ENCODE peak calls at places on chromosomes 3 and 15, in five cellular contexts. S, K, L, F and M are unnamed samples.

GRCh38 chr3:156553705-156554356 is 1.1 kb downstream of the SSR3 start:
- DNase-seq in S (no peak), F (no peak), K (no peak), L (peak), M (no peak)

GRCh38 chr3:140941434-140942220 is at the start of gene SLC25A36:
- DNase-seq in L (peak), F (peak), K (peak), S (peak), M (peak)

GRCh38 chr3:194521514-194522260 is 34.9 kb upstream of the ATP13A3 start:
- DNase-seq in F (no peak), L (peak), K (no peak), S (no peak), M (no peak)

GRCh38 chr3:148943531-148944200 is 47.7 kb upstream of the GYG1 start:
- DNase-seq in K (no peak), F (no peak), S (peak), L (peak), M (peak)

GRCh38 chr3:188974856-188975611 is 196.7 kb upstream of the TPRG1 start:
- DNase-seq in K (no peak), L (no peak), F (no peak), S (no peak), M (no peak)

GRCh38 chr15:37984368-37984767 is 49.9 kb downstream of the TMCO5A start:
- DNase-seq in F (no peak), L (peak), K (no peak), S (no peak), M (no peak)

GRCh38 chr3:57078366-57079220 is 18.1 kb downstream of the SPATA12 start:
- DNase-seq in S (peak), L (peak), K (peak), F (peak), M (no peak)

GRCh38 chr3:141147657-141148056 is 84.0 kb upstream of the PXYLP1 start:
- DNase-seq in F (no peak), K (no peak), S (no peak), L (peak), M (no peak)

GRCh38 chr3:68699541-68699940 is 232.8 kb downstream of the TAFA4 start:
- DNase-seq in L (no peak), F (no peak), S (no peak), K (no peak), M (no peak)

GRCh38 chr3:66353530-66353929 is 132.7 kb downstream of the SLC25A26 start:
- DNase-seq in L (no peak), K (no peak), S (no peak), F (no peak), M (no peak)

GRCh38 chr15:32677238-32677750 is 35.8 kb downstream of the SCG5 start:
- DNase-seq in S (peak), K (no peak), F (no peak), L (no peak), M (no peak)

GRCh38 chr3:124107074-124107473 is 115.2 kb upstream of the ROPN1 start:
- DNase-seq in L (no peak), F (no peak), K (no peak), S (no peak), M (no peak)

GRCh38 chr15:76337739-76338554 is 1.4 kb downstream of the ISL2 start:
- DNase-seq in K (peak), F (no peak), S (no peak), L (no peak), M (no peak)

GRCh38 chr3:54905230-54905888 is 22.5 kb downstream of the LRTM1 start:
- DNase-seq in S (no peak), L (no peak), F (no peak), K (no peak), M (no peak)

GRCh38 chr15:71170163-71170562 is 54.9 kb downstream of the THSD4 start:
- DNase-seq in K (no peak), S (no peak), L (no peak), F (no peak), M (no peak)

GRCh38 chr3:46085421-46086082 is 58.3 kb upstream of the XCR1 start:
- DNase-seq in F (no peak), K (no peak), L (peak), S (no peak), M (no peak)

GRCh38 chr3:64179249-64179648 is 46.0 kb downstream of the PRICKLE2 start:
- DNase-seq in S (no peak), K (no peak), F (no peak), L (no peak), M (no peak)

GRCh38 chr3:40086890-40087884 is 222.3 kb upstream of the EIF1B start:
- DNase-seq in F (no peak), S (no peak), L (peak), K (no peak), M (no peak)

GRCh38 chr15:39555885-39556284 is 25.0 kb upstream of the THBS1 start:
- DNase-seq in K (no peak), L (peak), F (no peak), S (no peak), M (no peak)

GRCh38 chr3:33211444-33211843 is 7.2 kb downstream of the SUSD5 start:
- DNase-seq in F (no peak), K (no peak), S (peak), L (peak), M (peak)

GRCh38 chr15:56786966-56787365 is 53.7 kb upstream of the ZNF280D start:
- DNase-seq in F (no peak), L (no peak), S (no peak), K (no peak), M (no peak)

GRCh38 chr15:96332854-96333193 is 2.3 kb downstream of the NR2F2 start:
- DNase-seq in K (no peak), L (no peak), S (no peak), F (no peak), M (no peak)

GRCh38 chr15:78111788-78112187 is 19.4 kb downstream of the SH2D7 start:
- DNase-seq in L (no peak), K (no peak), F (no peak), S (no peak), M (no peak)

GRCh38 chr15:65804252-65804931 is 12.3 kb upstream of the DENND4A start:
- DNase-seq in K (no peak), F (no peak), S (no peak), L (peak), M (no peak)

GRCh38 chr3:156818890-156819289 is 7.3 kb upstream of the LEKR1 start:
- DNase-seq in L (peak), S (peak), K (no peak), F (no peak), M (no peak)

GRCh38 chr15:64289550-64289949 is 66.4 kb downstream of the CSNK1G1 start:
- DNase-seq in K (no peak), S (no peak), F (no peak), L (no peak), M (no peak)

GRCh38 chr15:45326776-45327175 is 51.6 kb downstream of the GATM start:
- DNase-seq in F (no peak), S (no peak), K (no peak), L (no peak), M (no peak)

GRCh38 chr3:10437272-10437994 is 68.0 kb downstream of the ATP2B2 start:
- DNase-seq in L (peak), K (no peak), F (no peak), S (no peak), M (no peak)

GRCh38 chr3:127714866-127715265 is 42.1 kb downstream of the ABTB1 start:
- DNase-seq in L (no peak), K (no peak), S (no peak), F (peak), M (no peak)

GRCh38 chr3:120496278-120496975 is 45.6 kb upstream of the FSTL1 start:
- DNase-seq in F (no peak), S (peak), L (peak), K (no peak), M (peak)

GRCh38 chr3:25284249-25284648 is 143.8 kb upstream of the RARB start:
- DNase-seq in L (no peak), K (no peak), F (no peak), S (no peak), M (no peak)

GRCh38 chr15:31393441-31394091 is 66.9 kb downstream of the KLF13 start:
- DNase-seq in S (no peak), L (no peak), K (peak), F (no peak), M (no peak)
- H3K4me3 ChIP-seq in S (no peak), L (no peak), K (no peak), F (no peak), M (no peak)

GRCh38 chr3:190877925-190878324 is 15.4 kb upstream of the GMNC start:
- DNase-seq in L (no peak), K (peak), F (no peak), S (no peak), M (no peak)
- TF ChIP-seq CTCF in L (peak), K (no peak), F (no peak), S (no peak), M (peak)

GRCh38 chr3:158728851-158729250 is 3.4 kb downstream of the RARRES1 start:
- DNase-seq in F (no peak), S (no peak), K (no peak), L (no peak), M (no peak)

GRCh38 chr3:158731938-158732855 is at the start of gene RARRES1:
- DNase-seq in S (peak), K (peak), F (peak), L (peak), M (no peak)

GRCh38 chr3:158731525-158731924 is 732 bp downstream of the RARRES1 start:
- DNase-seq in F (no peak), L (no peak), S (no peak), K (no peak), M (no peak)

GRCh38 chr3:158735296-158736033 is 3.2 kb upstream of the RARRES1 start:
- DNase-seq in S (no peak), L (no peak), K (no peak), F (no peak), M (no peak)

GRCh38 chr3:158732856-158733200 is 571 bp upstream of the RARRES1 start:
- DNase-seq in F (no peak), S (no peak), K (no peak), L (no peak), M (no peak)
- H3K4me3 ChIP-seq in F (peak), S (peak), K (peak), L (peak), M (peak)

GRCh38 chr3:4670352-4670751 is 177.2 kb downstream of the ITPR1 start:
- DNase-seq in L (peak), S (peak), F (no peak), K (no peak), M (no peak)
- TF ChIP-seq CTCF in L (peak), S (peak), F (peak), K (no peak), M (peak)

DNA sequence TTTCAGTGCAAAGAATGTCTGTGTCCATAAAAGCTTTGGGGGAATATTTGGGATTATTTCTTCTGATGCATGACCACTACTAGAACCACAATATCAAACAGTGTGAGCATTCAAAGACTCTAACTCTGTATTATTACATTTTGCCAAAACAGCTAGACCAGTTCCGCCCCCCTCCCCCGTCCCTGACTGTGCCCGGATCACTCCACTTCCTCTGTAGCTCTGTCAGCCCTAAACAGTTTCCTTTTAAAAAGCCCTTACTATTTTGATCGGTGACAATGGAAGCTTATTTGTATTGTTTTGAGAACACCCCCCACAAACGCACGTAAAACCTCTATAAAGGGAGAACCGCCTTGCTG is 36.6 kb upstream of the EPHB3 start:
- DNase-seq in K (no peak), S (no peak), F (no peak), L (peak), M (no peak)
- H3K4me3 ChIP-seq in K (peak), S (peak), F (peak), L (peak), M (peak)

DNA sequence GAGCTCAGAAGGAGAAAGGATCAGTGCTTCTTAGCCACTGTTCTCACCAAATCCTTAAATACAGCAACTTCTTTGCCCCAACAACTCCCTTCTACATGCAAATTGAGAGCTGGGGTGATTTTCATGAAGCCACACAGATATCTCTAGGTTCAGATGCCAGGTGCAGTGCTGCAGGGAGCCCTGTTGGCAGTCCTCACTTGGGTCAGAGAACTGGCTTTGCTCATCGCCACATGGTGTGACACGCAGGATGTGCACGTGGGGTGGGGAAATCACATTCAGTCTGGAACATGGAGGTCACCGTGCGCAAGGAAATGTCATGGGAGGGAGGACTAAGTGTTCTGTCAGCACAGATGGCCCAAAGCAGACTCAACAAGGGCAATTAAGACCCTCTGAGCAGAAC is 103.8 kb downstream of the WDR76 start:
- DNase-seq in F (peak), S (no peak), L (no peak), K (no peak), M (no peak)
- TF ChIP-seq CTCF in F (no peak), S (no peak), L (no peak), K (no peak), M (no peak)

GRCh38 chr3:114409291-114409690 is 115.5 kb downstream of the TIGIT start:
- DNase-seq in F (no peak), K (no peak), S (no peak), L (no peak), M (no peak)
- H3K4me3 ChIP-seq in F (no peak), K (no peak), S (no peak), L (no peak), M (no peak)